ENCODE peak calls at places on chromosome 12, in eight cellular contexts. P is MM.1S, I is fibroblast of lung, G is kidney, W is PC-3, N is neuronal stem cell, C is GM23248, L is HCT116. S is an unnamed sample.

GRCh38 chr12:3651585-3652424 is 101.1 kb downstream of the CRACR2A start:
- DNase-seq in G (no peak), C (no peak), N (no peak), I (no peak), P (no peak), W (no peak), L (no peak), S (peak; percentile 65)

GRCh38 chr12:13165578-13166120 is 30.9 kb upstream of the EMP1 start:
- DNase-seq in C (peak; percentile 88), W (peak; percentile 91), G (peak; percentile 94), N (no peak), P (peak; percentile 94), I (peak; percentile 79), L (peak; percentile 68), S (peak; percentile 71)

GRCh38 chr12:2961705-2962104 is 2.5 kb downstream of the TEAD4 start:
- DNase-seq in I (no peak), N (no peak), W (no peak), L (no peak), G (no peak), P (no peak), C (no peak), S (peak; percentile 32)

GRCh38 chr12:94099191-94099983 is 49.0 kb upstream of the PLXNC1 start:
- DNase-seq in W (peak; percentile 92), L (no peak), I (peak; percentile 94), P (no peak), N (no peak), C (no peak), G (no peak), S (peak; percentile 37)

GRCh38 chr12:5586201-5586600 is 154.3 kb downstream of the NTF3 start:
- DNase-seq in I (peak; percentile 52), L (no peak), G (no peak), C (peak; percentile 59), W (peak; percentile 15), P (no peak), N (no peak), S (peak; percentile 67)

GRCh38 chr12:2168808-2169207 is 116.0 kb downstream of the CACNA1C start:
- DNase-seq in C (no peak), N (no peak), L (peak; percentile 32), I (peak; percentile 75), P (no peak), G (no peak), W (peak; percentile 57), S (no peak)

GRCh38 chr12:97921957-97922722 is 459.5 kb downstream of the RMST start:
- DNase-seq in L (no peak), N (no peak), G (no peak), W (no peak), P (no peak), C (peak; percentile 27), I (peak; percentile 84), S (no peak)

GRCh38 chr12:572532-572899 is 90.7 kb downstream of the NINJ2 start:
- DNase-seq in G (no peak), L (peak; percentile 21), W (no peak), P (no peak), N (no peak), I (peak; percentile 39), C (peak; percentile 50), S (no peak)

GRCh38 chr12:131736807-131737484 is 26.1 kb downstream of the SFSWAP start:
- DNase-seq in C (peak; percentile 36), W (peak; percentile 98), I (peak; percentile 89), P (no peak), N (no peak), G (no peak), L (peak; percentile 95), S (peak; percentile 92)

GRCh38 chr12:116736962-116737773 is 701 bp downstream of the SPRING1 start:
- DNase-seq in N (peak; percentile 29), C (peak; percentile 40), P (no peak), W (no peak), G (no peak), L (no peak), I (no peak), S (peak; percentile 40)

DNA sequence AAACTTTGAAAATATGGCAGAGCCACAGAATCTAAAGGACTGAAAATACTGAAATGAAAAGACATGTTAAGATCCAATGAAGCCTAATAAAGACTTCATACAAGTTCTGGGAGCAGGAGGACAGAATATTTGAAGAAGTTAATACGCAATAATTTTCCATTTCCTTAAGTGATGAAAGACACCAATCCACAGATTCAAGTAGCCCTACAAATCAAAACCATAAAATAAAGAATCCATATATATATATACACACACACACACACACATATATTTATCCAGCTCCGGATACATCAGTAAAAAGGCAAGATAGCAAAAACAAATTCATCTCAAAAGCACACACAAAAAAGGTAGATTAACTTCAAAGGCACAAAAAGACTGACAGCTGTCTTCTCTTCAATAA is 5.7 kb downstream of the NAP1L1 start:
- DNase-seq in C (no peak), L (no peak), N (no peak), P (no peak), I (no peak), G (no peak), W (no peak), S (no peak)
- H3K4me1 ChIP-seq in C (peaks cover 27% of the 10 kb centered on the region), L (peaks cover 4% of the 10 kb centered on the region), N (peaks cover 3% of the 10 kb centered on the region), P (peaks cover 15% of the 10 kb centered on the region), I (peaks cover 2% of the 10 kb centered on the region), G (no peaks in the 10 kb centered on the region), W (peaks cover 23% of the 10 kb centered on the region), S (peaks cover 4% of the 10 kb centered on the region)

DNA sequence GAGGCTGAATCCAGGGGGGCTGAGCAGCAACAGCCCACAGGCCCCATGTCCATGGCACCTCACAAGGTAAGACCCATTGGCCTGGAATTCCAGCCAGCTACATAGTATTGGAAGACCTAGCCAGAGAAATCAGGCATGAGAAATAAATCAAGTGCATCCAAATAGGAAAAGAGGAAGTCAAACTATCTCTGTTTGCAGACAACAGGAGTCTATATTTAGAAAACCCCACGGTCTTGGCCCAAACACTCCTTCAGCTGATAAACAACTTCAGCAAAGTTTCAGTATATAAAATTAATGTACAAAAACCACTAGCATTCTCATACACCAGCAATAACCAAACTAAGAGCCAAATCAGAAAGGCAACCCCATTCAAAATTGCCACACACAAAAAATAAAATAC is 16.9 kb downstream of the PDE6H start:
- DNase-seq in N (no peak), G (no peak), P (peak; percentile 35), W (no peak), I (no peak), L (no peak), C (no peak), S (no peak)
- H3K9ac ChIP-seq in N (no peak overlapping the region), G (no peak overlapping the region), P (peak overlapping the region; percentile 12), W (no peak overlapping the region), I (no peak overlapping the region), L (no peak overlapping the region), C (no peak overlapping the region), S (no peak overlapping the region)

GRCh38 chr12:68613209-68613904 is 2.7 kb downstream of the RAP1B start:
- DNase-seq in I (no peak), L (no peak), C (no peak), P (no peak), W (no peak), N (no peak), G (no peak), S (no peak)

GRCh38 chr12:68612675-68613074 is 2.0 kb downstream of the RAP1B start:
- DNase-seq in I (no peak), W (no peak), P (peak; percentile 15), C (no peak), G (no peak), N (no peak), L (no peak), S (no peak)

GRCh38 chr12:68614772-68615171 is 4.1 kb downstream of the RAP1B start:
- DNase-seq in P (no peak), I (no peak), G (no peak), L (no peak), N (no peak), W (no peak), C (no peak), S (no peak)

GRCh38 chr12:68612245-68612644 is 1.5 kb downstream of the RAP1B start:
- DNase-seq in P (no peak), W (peak; percentile 41), G (no peak), L (no peak), N (no peak), C (peak; percentile 68), I (peak; percentile 48), S (no peak)

GRCh38 chr12:68614105-68614679 is 3.5 kb downstream of the RAP1B start:
- DNase-seq in C (no peak), L (no peak), P (no peak), G (no peak), N (no peak), I (no peak), W (peak; percentile 16), S (no peak)
- H3K4me1 ChIP-seq in C (peaks cover 60% of the 10 kb centered on the region), L (peaks cover 8% of the 10 kb centered on the region), P (peaks cover 20% of the 10 kb centered on the region), G (peaks cover 30% of the 10 kb centered on the region), N (peaks cover 2% of the 10 kb centered on the region), I (peaks cover 10% of the 10 kb centered on the region), W (peaks cover 53% of the 10 kb centered on the region), S (peaks cover 2% of the 10 kb centered on the region)

DNA sequence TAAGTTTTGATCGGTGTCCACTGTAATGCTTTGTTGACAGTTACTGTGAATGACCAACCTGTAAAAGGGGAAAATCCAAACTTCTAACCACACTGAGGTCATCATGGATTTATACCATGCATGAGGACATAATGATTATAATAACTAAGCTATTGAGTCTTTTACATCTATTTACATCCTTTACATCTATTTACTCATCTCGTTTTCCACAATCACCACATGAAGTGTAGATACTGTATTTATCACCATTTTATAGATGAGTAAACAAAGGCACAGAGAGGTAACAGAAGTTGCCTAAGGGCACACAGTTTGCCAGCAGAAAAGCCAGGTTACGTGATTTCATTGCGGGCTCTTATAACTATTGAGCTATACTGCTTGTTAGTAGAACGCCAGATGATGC is 27.9 kb upstream of the EID3 start:
- DNase-seq in I (no peak), W (peak; percentile 95), G (no peak), C (no peak), L (no peak), N (no peak), P (no peak), S (no peak)
- H3K9ac ChIP-seq in I (no peak overlapping the region), W (peak overlapping the region; percentile 92), G (no peak overlapping the region), C (no peak overlapping the region), L (peak overlapping the region; percentile 49), N (no peak overlapping the region), P (no peak overlapping the region), S (no peak overlapping the region)

GRCh38 chr12:26724309-26724702 is 108.7 kb downstream of the ITPR2 start:
- DNase-seq in I (no peak), L (no peak), G (no peak), W (no peak), P (no peak), N (no peak), C (no peak), S (no peak)

GRCh38 chr12:26725517-26725916 is 107.5 kb downstream of the ITPR2 start:
- DNase-seq in W (no peak), N (no peak), L (no peak), C (no peak), P (no peak), G (no peak), I (no peak), S (no peak)

GRCh38 chr12:26719852-26720251 is 113.1 kb downstream of the ITPR2 start:
- DNase-seq in C (peak; percentile 15), W (peak; percentile 43), G (no peak), N (no peak), I (no peak), P (no peak), L (no peak), S (no peak)

GRCh38 chr12:26723379-26724308 is 109.3 kb downstream of the ITPR2 start:
- DNase-seq in N (no peak), G (no peak), W (peak; percentile 58), P (peak; percentile 66), L (no peak), I (peak; percentile 90), C (peak; percentile 61), S (no peak)

DNA sequence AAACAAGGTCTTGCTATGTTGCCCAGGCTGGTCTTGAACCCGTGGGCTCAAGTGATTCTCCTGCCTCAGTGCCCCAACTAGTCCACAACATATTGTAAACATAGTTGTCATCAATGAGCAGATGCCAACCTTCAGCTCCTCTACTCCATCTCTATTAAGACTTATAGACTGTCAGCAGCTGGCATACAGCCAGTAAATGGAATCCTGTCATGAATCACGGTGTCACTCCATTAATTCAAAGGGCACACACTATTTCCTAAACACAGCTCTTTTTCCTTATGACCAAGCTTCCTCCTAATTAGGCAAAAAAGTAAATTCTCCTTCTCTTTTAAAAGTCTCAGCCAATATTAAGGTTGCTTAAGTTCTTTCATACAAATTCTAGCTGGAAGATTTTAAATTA is 111.2 kb downstream of the ITPR2 start:
- DNase-seq in P (no peak), N (no peak), L (no peak), W (peak; percentile 74), G (no peak), I (no peak), C (peak; percentile 15), S (no peak)
- H3K4me1 ChIP-seq in P (peaks cover 14% of the 10 kb centered on the region), N (no peaks in the 10 kb centered on the region), L (no peaks in the 10 kb centered on the region), W (peaks cover 16% of the 10 kb centered on the region), G (no peaks in the 10 kb centered on the region), I (peaks cover 6% of the 10 kb centered on the region), C (peaks cover 13% of the 10 kb centered on the region), S (no peaks in the 10 kb centered on the region)

S was measured in mesendoderm.